ENCODE peak calls at places on chromosomes 13 and 19, in ten cellular contexts. O is suprapubic skin, Q is bronchial epithelial cell, T is uterus, D is stomach, E is AG04449, X is tibial artery, H is heart right ventricle, G is nephron progenitor cell, F is mucosa of descending colon. Z is an unnamed sample.

GRCh38 chr13:31369213-31369612 is 169.4 kb downstream of the B3GLCT start:
- DNase-seq in H (no peak), G (no peak), X (no peak), F (no peak), E (no peak), Q (no peak), D (no peak), T (no peak), O (no peak), Z (no peak)

GRCh38 chr19:41431426-41432386 is 4.5 kb upstream of the B3GNT8 start:
- DNase-seq in X (no peak), T (no peak), O (no peak), H (peak), D (no peak), Q (peak), G (no peak), F (peak), E (no peak), Z (no peak)

GRCh38 chr13:39385621-39386231 is 217.3 kb downstream of the LHFPL6 start:
- DNase-seq in Q (no peak), D (no peak), O (no peak), T (no peak), X (no peak), F (no peak), G (no peak), E (no peak), H (no peak), Z (no peak)

GRCh38 chr19:39913682-39914333 is 20.6 kb downstream of the FCGBP start:
- DNase-seq in G (no peak), F (peak), T (no peak), H (no peak), D (peak), E (no peak), O (no peak), Q (no peak), X (peak), Z (no peak)

GRCh38 chr13:22563272-22563671 is 617.5 kb upstream of the SGCG start:
- DNase-seq in F (no peak), X (no peak), O (no peak), Q (no peak), G (no peak), H (no peak), D (no peak), E (no peak), T (no peak), Z (no peak)

GRCh38 chr19:43533546-43534304 is 737 bp downstream of the ZNF575 start:
- DNase-seq in H (peak), T (peak), E (peak), Q (peak), D (peak), O (peak), X (peak), G (peak), F (peak), Z (peak)

GRCh38 chr13:107234315-107234714 is 666.4 kb upstream of the ARGLU1 start:
- DNase-seq in O (no peak), X (no peak), G (no peak), F (no peak), D (no peak), T (no peak), H (no peak), Q (no peak), E (no peak), Z (no peak)

GRCh38 chr19:51318687-51319675 is 7.5 kb downstream of the IGLON5 start:
- DNase-seq in G (no peak), O (no peak), F (no peak), E (no peak), Q (no peak), H (no peak), X (no peak), D (no peak), T (no peak), Z (no peak)

GRCh38 chr13:112711528-112712265 is 21.9 kb downstream of the ATP11A start:
- DNase-seq in O (peak), T (peak), Q (peak), D (peak), F (peak), G (peak), X (peak), H (peak), E (peak), Z (peak)

GRCh38 chr13:64798422-64798821 is 2431.7 kb downstream of the PCDH9 start:
- DNase-seq in E (no peak), X (no peak), O (no peak), Q (no peak), G (no peak), D (no peak), F (no peak), T (no peak), H (no peak), Z (no peak)

GRCh38 chr19:5317321-5317720 is 23.3 kb downstream of the PTPRS start:
- DNase-seq in G (no peak), H (no peak), O (no peak), F (no peak), Q (no peak), T (no peak), X (no peak), D (no peak), E (no peak), Z (no peak)

GRCh38 chr13:113639661-113640262 is 18.2 kb downstream of the ATP4B start:
- DNase-seq in T (no peak), D (peak), H (peak), X (peak), G (no peak), F (peak), E (no peak), Q (no peak), O (peak), Z (no peak)

GRCh38 chr19:43806848-43807247 is 4.6 kb upstream of the LYPD5 start:
- DNase-seq in H (no peak), Q (no peak), G (no peak), F (no peak), O (no peak), T (no peak), D (no peak), X (no peak), E (no peak), Z (no peak)

GRCh38 chr13:26831336-26831908 is 70.8 kb upstream of the GPR12 start:
- DNase-seq in G (no peak), Q (no peak), F (no peak), D (no peak), E (no peak), O (no peak), H (no peak), T (no peak), X (no peak), Z (no peak)

GRCh38 chr13:88802886-88803285 is 1131.7 kb downstream of the SLITRK5 start:
- DNase-seq in F (no peak), E (no peak), D (no peak), H (no peak), O (no peak), X (no peak), Q (peak), T (no peak), G (no peak), Z (no peak)

GRCh38 chr19:52734340-52734892 is 428 bp downstream of the ZNF611 start:
- DNase-seq in H (no peak), T (peak), E (no peak), Q (no peak), G (peak), F (no peak), O (no peak), D (peak), X (no peak), Z (peak)

GRCh38 chr19:16374436-16374835 is 49.8 kb downstream of the KLF2 start:
- DNase-seq in E (no peak), O (no peak), T (no peak), G (no peak), F (peak), H (no peak), Q (no peak), D (no peak), X (no peak), Z (no peak)

GRCh38 chr13:100875392-100876043 is 200.9 kb upstream of the TMTC4 start:
- DNase-seq in D (no peak), X (no peak), Q (peak), H (no peak), G (no peak), T (no peak), E (peak), O (no peak), F (no peak), Z (no peak)

GRCh38 chr19:48913114-48913513 is 13.0 kb downstream of the NUCB1 start:
- DNase-seq in X (no peak), Q (no peak), T (no peak), O (no peak), D (no peak), E (no peak), F (no peak), H (no peak), G (no peak), Z (no peak)

GRCh38 chr19:33731886-33732285 is 64.8 kb upstream of the KCTD15 start:
- DNase-seq in Q (no peak), D (no peak), T (no peak), H (no peak), X (no peak), E (no peak), G (no peak), F (no peak), O (no peak), Z (no peak)

GRCh38 chr19:3080281-3080680 is 13.9 kb upstream of the GNA11 start:
- DNase-seq in H (no peak), T (no peak), F (peak), E (peak), Q (no peak), O (no peak), D (no peak), X (peak), G (no peak), Z (no peak)

GRCh38 chr13:73081256-73081915 is 22.6 kb downstream of the KLF5 start:
- DNase-seq in D (no peak), H (no peak), Q (peak), F (no peak), X (no peak), O (no peak), T (no peak), E (no peak), G (no peak), Z (no peak)

GRCh38 chr19:3546119-3546518 is 7.1 kb downstream of the TEKTIP1 start:
- DNase-seq in F (no peak), O (no peak), H (no peak), E (no peak), T (no peak), X (no peak), G (no peak), D (peak), Q (no peak), Z (no peak)

GRCh38 chr13:114022309-114022669 is 48.4 kb upstream of the C13orf46 start:
- DNase-seq in G (no peak), F (no peak), D (no peak), H (no peak), Q (no peak), T (no peak), E (no peak), X (peak), O (no peak), Z (no peak)

GRCh38 chr13:67844544-67844943 is 614.4 kb upstream of the PCDH9 start:
- DNase-seq in X (no peak), D (no peak), H (no peak), O (no peak), F (no peak), T (no peak), G (no peak), E (no peak), Q (no peak), Z (no peak)

GRCh38 chr13:67841071-67841470 is 610.9 kb upstream of the PCDH9 start:
- DNase-seq in X (no peak), G (no peak), D (no peak), E (no peak), O (no peak), H (no peak), T (no peak), F (no peak), Q (no peak), Z (no peak)
- TF ChIP-seq CTCF in X (no peak), G (no peak), D (no peak), E (no peak), O (no peak), H (no peak), T (no peak), F (no peak), Q (no peak), Z (no peak)

GRCh38 chr19:343941-344624 is 513 bp downstream of the MIER2 start:
- DNase-seq in E (no peak), H (no peak), D (no peak), G (peak), T (no peak), O (peak), F (peak), Q (no peak), X (no peak), Z (peak)

GRCh38 chr19:344625-345319 is at the start of gene MIER2:
- DNase-seq in O (peak), G (peak), T (peak), F (peak), Q (peak), X (peak), H (peak), D (peak), E (no peak), Z (peak)

GRCh38 chr19:345320-345879 is 804 bp upstream of the MIER2 start:
- DNase-seq in X (no peak), G (no peak), F (no peak), D (no peak), Q (no peak), H (no peak), O (peak), E (no peak), T (no peak), Z (no peak)

GRCh38 chr19:351976-352625 is 7.5 kb upstream of the MIER2 start:
- DNase-seq in E (no peak), H (no peak), T (no peak), F (no peak), Q (no peak), D (no peak), X (no peak), O (peak), G (no peak), Z (no peak)

DNA sequence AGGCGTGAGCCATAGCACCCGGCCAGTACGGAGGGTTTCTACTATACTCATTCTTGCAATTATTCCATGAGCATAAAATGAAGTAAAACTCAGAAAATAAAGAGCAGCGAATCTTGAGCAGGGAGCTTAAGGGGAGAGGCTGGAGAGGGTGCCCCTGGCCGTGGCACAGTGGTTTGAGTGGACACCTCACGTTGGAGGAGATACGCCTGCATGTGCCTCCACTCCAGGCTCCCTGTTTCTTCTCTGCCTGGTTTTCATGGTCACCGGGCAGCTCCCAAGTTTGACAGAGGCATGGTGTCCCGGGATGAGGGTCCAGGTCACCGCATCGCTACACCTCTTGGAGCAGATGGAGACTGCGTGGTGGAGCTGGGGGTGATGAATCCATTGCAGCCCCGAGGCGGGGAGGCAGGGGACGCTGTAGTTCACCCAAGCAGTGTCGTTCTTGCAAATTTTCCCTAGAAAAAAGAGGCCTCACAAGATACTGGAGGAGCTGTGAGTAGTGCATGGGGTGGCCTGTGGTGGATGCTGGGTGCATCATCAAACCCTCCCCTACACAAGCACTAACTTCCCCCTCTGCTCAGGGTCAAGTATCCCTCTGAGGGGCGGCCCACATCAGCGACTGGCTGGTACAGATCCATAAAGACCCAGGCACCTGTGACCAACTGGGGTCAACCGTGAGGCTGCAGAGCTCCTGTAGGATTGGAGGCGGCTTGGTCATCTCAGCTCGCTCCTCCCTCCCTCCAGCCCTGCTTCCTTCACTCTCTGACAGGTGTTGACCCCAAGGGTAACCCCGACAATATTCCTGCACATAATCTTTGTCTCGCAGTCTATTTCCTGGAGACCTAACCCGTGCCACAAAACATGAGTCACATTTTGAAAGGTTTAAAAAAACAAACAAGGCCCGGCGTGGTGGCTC is 3.6 kb upstream of the MIER2 start:
- DNase-seq in D (no peak), H (no peak), O (peak), F (no peak), T (no peak), X (no peak), E (no peak), Q (no peak), G (no peak), Z (peak)
- TF ChIP-seq CTCF in D (no peak), H (no peak), O (no peak), F (no peak), T (no peak), X (no peak), E (no peak), Q (no peak), G (no peak), Z (no peak)

GRCh38 chr19:7358102-7358597 is 9.4 kb downstream of the ARHGEF18 start:
- DNase-seq in D (no peak), T (no peak), Q (no peak), X (no peak), H (no peak), O (no peak), F (no peak), G (no peak), E (no peak), Z (no peak)

GRCh38 chr19:7366701-7367420 is 18.1 kb downstream of the ARHGEF18 start:
- DNase-seq in D (no peak), E (no peak), H (no peak), O (no peak), F (no peak), T (no peak), Q (peak), X (no peak), G (no peak), Z (no peak)

GRCh38 chr19:7368456-7368855 is 19.7 kb downstream of the ARHGEF18 start:
- DNase-seq in Q (no peak), H (no peak), O (no peak), F (no peak), T (peak), G (no peak), D (no peak), X (no peak), E (no peak), Z (no peak)

GRCh38 chr19:7360393-7360984 is 11.8 kb downstream of the ARHGEF18 start:
- DNase-seq in T (peak), O (no peak), F (no peak), H (no peak), X (no peak), D (no peak), E (no peak), Q (no peak), G (no peak), Z (no peak)

GRCh38 chr19:7363225-7363624 is 14.5 kb downstream of the ARHGEF18 start:
- DNase-seq in Q (no peak), D (no peak), G (no peak), F (no peak), E (no peak), X (no peak), H (no peak), T (no peak), O (no peak), Z (no peak)
- TF ChIP-seq CTCF in Q (no peak), D (no peak), G (no peak), F (no peak), E (no peak), X (no peak), H (no peak), T (no peak), O (no peak), Z (no peak)

GRCh38 chr13:81762449-81762848 is 1421.5 kb upstream of the SPRY2 start:
- DNase-seq in G (no peak), D (no peak), F (no peak), Q (no peak), H (no peak), E (no peak), X (no peak), T (no peak), O (no peak), Z (no peak)
- TF ChIP-seq CTCF in G (no peak), D (no peak), F (no peak), Q (no peak), H (no peak), E (no peak), X (no peak), T (no peak), O (no peak), Z (no peak)

GRCh38 chr13:98845726-98846125 is 93.3 kb upstream of the SLC15A1 start:
- DNase-seq in F (no peak), E (no peak), T (no peak), D (no peak), Q (no peak), H (no peak), X (no peak), G (no peak), O (no peak), Z (no peak)
- TF ChIP-seq CTCF in F (no peak), E (no peak), T (no peak), D (no peak), Q (no peak), H (no peak), X (no peak), G (no peak), O (no peak), Z (no peak)